ENCODE peak calls at places on chromosomes 16 and 17, in eight cellular contexts. F, V, J, X, U, G, E and S are unnamed samples.

GRCh38 chr17:66727634-66728570 is 107.0 kb upstream of the CACNG5 start:
- DNase-seq in E (no peak), V (peak), F (peak), U (peak), G (peak), J (peak), X (peak), S (peak)

GRCh38 chr17:77036841-77037381 is 103.9 kb upstream of the SEC14L1 start:
- DNase-seq in F (peak), U (peak), E (no peak), J (peak), G (no peak), X (no peak), V (no peak), S (peak)

GRCh38 chr16:15897834-15898254 is 9.4 kb upstream of the CEP20 start:
- DNase-seq in E (no peak), F (no peak), G (no peak), J (no peak), X (no peak), U (no peak), V (no peak), S (no peak)

GRCh38 chr17:13869301-13869700 is 200.0 kb upstream of the COX10 start:
- DNase-seq in E (no peak), X (no peak), J (no peak), U (no peak), V (no peak), F (no peak), G (no peak), S (no peak)

GRCh38 chr16:84087461-84088151 is 29.1 kb downstream of the MBTPS1 start:
- DNase-seq in X (no peak), U (no peak), F (no peak), G (no peak), V (no peak), J (no peak), E (no peak), S (no peak)

GRCh38 chr16:4358831-4359561 is 7.9 kb upstream of the PAM16 start:
- DNase-seq in F (peak), X (peak), E (no peak), V (no peak), J (peak), G (peak), U (peak), S (peak)

GRCh38 chr17:67520916-67521772 is 144.1 kb downstream of the PITPNC1 start:
- DNase-seq in U (no peak), E (no peak), G (no peak), F (no peak), V (no peak), X (no peak), J (no peak), S (peak)

GRCh38 chr17:83181991-83182619 is 102.7 kb downstream of the METRNL start:
- DNase-seq in E (no peak), J (no peak), X (no peak), G (peak), U (no peak), F (peak), V (no peak), S (no peak)

GRCh38 chr16:17359778-17360177 is 111.0 kb downstream of the XYLT1 start:
- DNase-seq in G (no peak), E (no peak), F (no peak), X (no peak), J (no peak), U (no peak), V (no peak), S (no peak)

GRCh38 chr17:18004901-18005305 is 32.2 kb downstream of the DRC3 start:
- DNase-seq in F (no peak), G (no peak), J (no peak), V (no peak), E (no peak), X (no peak), U (no peak), S (no peak)

GRCh38 chr16:55003916-55004315 is 73.3 kb downstream of the IRX5 start:
- DNase-seq in X (no peak), G (no peak), U (no peak), F (no peak), J (no peak), E (no peak), V (no peak), S (no peak)

GRCh38 chr17:59378621-59379194 is 47.3 kb downstream of the YPEL2 start:
- DNase-seq in F (no peak), X (peak), U (no peak), J (no peak), V (no peak), G (no peak), E (no peak), S (no peak)

GRCh38 chr16:58226790-58227189 is 28.9 kb upstream of the CSNK2A2 start:
- DNase-seq in U (no peak), E (no peak), X (no peak), G (no peak), V (no peak), F (no peak), J (no peak), S (no peak)

GRCh38 chr17:44146375-44147346 is 4.9 kb downstream of the HROB start:
- DNase-seq in F (no peak), U (no peak), X (peak), J (no peak), E (no peak), G (no peak), V (peak), S (no peak)

GRCh38 chr16:67847064-67847861 is at the start of gene CENPT:
- DNase-seq in J (peak), U (peak), G (peak), E (no peak), X (peak), V (no peak), F (peak), S (peak)

DNA sequence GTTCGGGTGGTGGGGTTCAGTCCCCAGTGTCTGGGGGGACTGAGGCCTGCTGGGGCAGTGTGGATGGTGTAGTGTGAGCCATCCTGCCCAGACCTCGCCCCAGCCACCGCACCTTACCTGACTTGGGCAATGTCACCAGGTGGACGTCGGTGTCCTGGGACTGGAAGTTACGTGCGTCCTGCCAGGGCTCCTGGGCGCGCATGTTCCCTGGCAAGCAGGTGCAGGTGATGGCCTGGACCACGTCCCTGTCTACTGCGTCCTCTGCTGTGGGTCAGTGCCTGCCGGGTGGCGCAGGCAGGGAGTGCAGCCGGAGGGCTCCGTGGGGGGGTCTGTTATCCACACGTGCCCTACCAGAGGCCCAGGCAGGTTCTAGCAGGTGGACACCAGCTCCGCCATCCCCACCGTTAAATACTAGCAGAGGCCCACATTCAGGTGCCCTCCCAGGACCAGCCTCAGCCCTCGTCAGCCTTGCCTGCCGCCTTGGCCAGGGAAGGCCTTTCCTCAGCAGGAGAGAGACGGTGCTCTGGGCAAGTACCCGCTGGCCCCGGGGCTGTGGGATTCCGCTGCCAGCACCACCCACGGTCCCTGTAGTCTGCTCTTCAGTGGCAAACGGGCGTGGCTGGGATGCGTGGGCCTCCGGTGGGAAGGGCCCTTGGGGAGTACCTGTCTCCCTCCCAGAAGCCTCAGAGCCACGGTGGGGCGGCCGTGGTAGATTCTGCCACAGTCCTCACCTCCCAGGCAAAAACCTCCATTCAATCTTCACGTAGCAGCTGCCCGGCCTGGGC is 8.1 kb upstream of the DPEP1 start:
- DNase-seq in F (no peak), X (no peak), U (no peak), E (no peak), V (no peak), G (no peak), J (no peak), S (no peak)
- H3K27ac ChIP-seq in F (no peak), X (no peak), U (no peak), E (no peak), V (no peak), G (no peak), J (no peak), S (no peak)

DNA sequence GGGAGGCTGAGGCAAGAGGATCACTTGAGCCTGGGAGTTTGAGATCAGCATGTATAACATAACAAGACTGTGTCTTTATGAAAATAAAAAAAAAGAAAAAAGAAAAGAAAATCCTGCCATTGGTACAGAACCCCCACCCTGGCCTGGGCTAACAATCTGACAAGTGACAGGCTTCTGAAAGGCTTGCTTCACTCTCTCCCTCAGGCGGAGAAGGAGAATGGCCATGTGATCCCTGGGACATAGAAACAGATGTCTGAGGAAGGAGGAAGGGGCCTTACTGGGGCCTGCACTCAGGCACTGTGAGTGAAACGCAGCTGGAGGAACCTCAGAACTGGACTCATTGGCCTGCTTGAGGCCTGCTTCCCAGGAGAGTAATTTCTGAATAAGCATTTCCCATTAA is 17.5 kb downstream of the MAP3K14 start:
- DNase-seq in J (no peak), G (no peak), E (no peak), U (peak), V (peak), F (no peak), X (no peak), S (no peak)
- TF ChIP-seq CTCF in J (no peak), G (no peak), E (no peak), U (no peak), V (no peak), F (no peak), X (no peak), S (no peak)

DNA sequence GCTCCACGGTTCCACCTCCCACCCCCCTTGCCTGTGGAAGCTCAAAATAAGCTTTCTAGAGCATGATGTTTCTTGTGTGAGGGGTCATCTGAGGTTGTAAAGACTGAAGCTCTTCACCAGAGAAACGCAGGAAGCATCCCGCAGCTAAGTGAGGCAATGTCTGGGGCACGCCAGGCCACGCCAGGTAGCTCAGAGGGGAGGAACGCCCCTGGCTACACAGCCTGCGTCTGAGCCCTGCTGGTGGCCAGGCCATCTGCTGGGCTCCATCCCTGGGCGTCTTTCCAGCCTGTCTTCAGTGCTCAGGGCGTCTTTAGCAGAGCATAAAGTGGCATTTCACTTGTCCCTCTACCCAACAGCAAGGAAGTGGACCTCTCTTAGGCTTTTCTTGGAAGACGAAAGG is 15.2 kb downstream of the SOCS3 start:
- DNase-seq in X (no peak), U (no peak), V (no peak), E (no peak), G (no peak), J (no peak), F (no peak), S (no peak)
- H3K27ac ChIP-seq in X (no peak), U (no peak), V (no peak), E (no peak), G (no peak), J (no peak), F (no peak), S (no peak)

GRCh38 chr17:37191219-37191618 is 184.6 kb upstream of the C17orf78 start:
- DNase-seq in G (no peak), J (no peak), F (no peak), V (no peak), X (no peak), U (no peak), E (no peak), S (no peak)

GRCh38 chr17:37190493-37190892 is 185.3 kb upstream of the C17orf78 start:
- DNase-seq in G (no peak), V (no peak), X (no peak), F (no peak), J (no peak), U (no peak), E (no peak), S (no peak)

DNA sequence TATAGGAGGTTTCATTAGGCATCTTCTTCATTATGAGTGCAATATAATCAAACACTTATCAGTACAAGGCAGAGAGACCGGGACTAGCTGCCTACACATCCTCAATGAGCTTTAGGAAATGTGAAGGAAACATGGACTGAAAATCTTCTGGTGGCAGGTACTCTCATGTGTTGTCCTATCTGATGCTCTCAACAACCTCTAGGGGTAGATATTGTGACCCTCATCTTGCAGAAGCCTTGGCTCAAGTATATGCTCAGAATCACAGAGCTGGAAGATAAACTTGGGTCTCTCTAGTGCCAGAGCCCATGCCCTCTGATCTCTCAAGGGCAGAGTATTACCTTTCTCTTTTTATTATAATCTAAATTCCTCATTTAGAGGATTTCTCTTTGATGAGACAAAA is 181.6 kb upstream of the C17orf78 start:
- DNase-seq in F (no peak), E (no peak), J (no peak), G (no peak), X (no peak), V (no peak), U (no peak), S (no peak)
- TF ChIP-seq CTCF in F (no peak), E (no peak), J (no peak), G (no peak), X (no peak), V (no peak), U (no peak), S (no peak)

DNA sequence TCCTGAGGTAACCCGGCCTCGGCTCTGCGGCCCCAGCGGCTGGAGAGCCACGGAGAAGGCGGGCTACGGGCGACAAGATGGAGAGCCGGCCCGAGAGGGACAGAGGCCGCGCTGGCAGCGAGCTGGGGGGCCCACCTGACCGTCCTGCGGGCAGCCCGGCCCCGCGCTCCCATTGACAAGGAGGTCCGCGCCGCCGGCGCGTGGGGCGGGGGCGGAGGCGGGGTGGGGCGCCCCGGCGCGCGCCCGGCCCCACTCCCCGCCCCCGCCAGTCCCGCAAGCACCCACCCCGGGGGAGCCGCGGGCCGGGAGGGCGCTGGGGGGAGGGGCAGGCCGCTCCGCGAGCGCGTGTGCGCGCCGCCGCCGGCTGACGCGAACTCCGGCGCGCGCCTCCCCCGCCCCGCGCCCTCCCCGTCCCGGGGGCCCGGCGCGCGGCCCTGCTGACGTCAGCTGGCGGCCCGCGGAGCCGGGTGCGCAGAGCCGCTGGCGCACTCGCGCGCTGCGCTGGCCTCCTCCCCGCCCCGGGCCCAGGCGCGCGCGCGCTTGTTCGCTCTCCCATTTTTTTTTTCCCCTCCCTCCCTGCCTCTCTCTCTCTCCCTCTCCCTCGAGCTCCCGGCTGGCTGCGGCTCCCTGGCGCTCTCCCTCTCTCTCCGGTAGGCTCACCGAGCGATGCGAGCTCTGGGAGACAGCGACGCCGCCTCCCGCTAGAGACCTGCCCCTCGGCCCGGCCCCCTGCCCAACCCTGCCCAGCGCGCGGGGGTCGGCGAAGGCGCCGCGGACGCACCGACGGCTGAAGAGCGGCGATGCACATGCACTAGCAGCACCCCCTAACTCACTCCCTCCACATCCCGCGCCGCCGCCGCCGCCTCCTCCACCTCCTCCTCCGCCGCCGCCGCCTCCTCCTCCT is at the start of gene GNAO1:
- DNase-seq in G (peak), E (no peak), V (peak), X (peak), F (peak), U (peak), J (peak), S (peak)
- H3K27ac ChIP-seq in G (peak), E (peak), V (peak), X (peak), F (peak), U (no peak), J (peak), S (peak)

GRCh38 chr16:75308011-75308410 is 56.6 kb upstream of the BCAR1 start:
- DNase-seq in G (no peak), J (peak), U (peak), V (no peak), E (no peak), X (no peak), F (no peak), S (no peak)

GRCh38 chr16:75304521-75305363 is 53.3 kb upstream of the BCAR1 start:
- DNase-seq in F (peak), G (no peak), X (peak), V (peak), J (peak), U (peak), E (peak), S (peak)

GRCh38 chr16:75307506-75307905 is 56.1 kb upstream of the BCAR1 start:
- DNase-seq in U (no peak), E (no peak), G (no peak), X (no peak), V (no peak), J (no peak), F (no peak), S (no peak)

GRCh38 chr16:75306102-75306762 is 54.8 kb upstream of the BCAR1 start:
- DNase-seq in X (no peak), G (peak), U (peak), J (peak), E (no peak), V (no peak), F (no peak), S (no peak)

DNA sequence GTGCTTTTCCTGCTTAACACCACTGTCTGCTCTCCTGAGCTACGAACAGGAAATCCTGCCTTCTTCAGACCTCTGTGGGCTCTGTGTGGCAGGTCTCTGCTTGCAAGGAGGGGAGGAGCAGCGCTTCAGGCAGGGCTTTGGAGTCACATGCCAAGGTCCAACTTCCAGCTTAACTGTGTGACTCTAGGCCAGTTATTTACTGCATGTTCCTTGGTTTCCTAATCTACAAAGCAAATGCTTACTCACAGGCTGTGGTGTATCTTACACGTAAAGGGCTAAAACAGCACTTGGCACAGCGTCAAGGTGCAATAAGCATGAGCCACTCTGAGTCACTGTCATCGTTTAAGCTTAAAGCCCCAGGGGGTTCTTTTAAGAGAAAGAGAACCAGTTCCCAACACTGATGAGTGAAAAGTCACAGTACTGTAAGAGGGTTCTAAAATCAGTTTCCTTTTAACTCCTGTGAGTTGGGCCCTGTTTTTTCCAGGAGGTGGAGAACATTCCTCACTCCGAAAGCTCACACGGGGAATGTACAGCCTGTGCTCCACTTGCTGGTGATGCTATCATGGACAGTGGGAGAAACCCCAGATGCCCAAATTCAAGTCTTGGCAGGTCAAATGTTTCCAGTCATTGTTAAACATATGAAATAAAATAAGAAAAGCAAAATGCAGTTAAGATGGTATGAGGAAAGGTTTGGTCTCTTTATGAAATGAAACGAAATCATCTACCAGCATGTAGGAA is 54.1 kb upstream of the BCAR1 start:
- DNase-seq in G (peak), U (peak), X (peak), F (no peak), E (peak), J (peak), V (peak), S (peak)
- TF ChIP-seq CTCF in G (no peak), U (peak), X (no peak), F (no peak), E (peak), J (no peak), V (no peak), S (no peak)

GRCh38 chr16:73066321-73066926 is 18.5 kb upstream of the ZFHX3 start:
- DNase-seq in J (no peak), V (peak), E (no peak), F (no peak), G (no peak), X (no peak), U (no peak), S (peak)

GRCh38 chr16:73064227-73064995 is 16.5 kb upstream of the ZFHX3 start:
- DNase-seq in G (no peak), U (no peak), V (no peak), X (no peak), E (no peak), J (no peak), F (no peak), S (no peak)

GRCh38 chr16:73064996-73065349 is 17.0 kb upstream of the ZFHX3 start:
- DNase-seq in G (no peak), J (no peak), V (no peak), F (no peak), U (no peak), E (no peak), X (no peak), S (no peak)

GRCh38 chr16:73066927-73067670 is 19.2 kb upstream of the ZFHX3 start:
- DNase-seq in U (no peak), E (no peak), G (no peak), F (no peak), J (no peak), V (peak), X (no peak), S (peak)

GRCh38 chr16:73065617-73066313 is 17.8 kb upstream of the ZFHX3 start:
- DNase-seq in V (peak), F (no peak), J (no peak), U (peak), X (no peak), G (peak), E (no peak), S (peak)
- H3K27ac ChIP-seq in V (peak), F (peak), J (peak), U (no peak), X (peak), G (no peak), E (peak), S (no peak)

GRCh38 chr16:65343556-65343955 is 221.7 kb upstream of the CDH11 start:
- DNase-seq in G (no peak), U (no peak), J (no peak), X (no peak), F (no peak), E (no peak), V (no peak), S (no peak)
- TF ChIP-seq CTCF in G (no peak), U (no peak), J (no peak), X (no peak), F (no peak), E (no peak), V (no peak), S (no peak)